ENCODE peak calls at places on chromosome 1, in five cellular contexts. One of them, this sample, is unnamed.

GRCh38 chr1:156497743-156498446 is 2.7 kb downstream of the MEF2D start:
- DNase-seq in H9: no peak
- DNase-seq in astrocyte: no peak
- DNase-seq in SJSA1: no peak
- DNase-seq in thoracic aorta: no peak
- DNase-seq in this sample: peak; percentile 20

GRCh38 chr1:3863231-3863935 is 6.1 kb downstream of the DFFB start:
- DNase-seq in astrocyte: no peak
- DNase-seq in H9: no peak
- DNase-seq in thoracic aorta: no peak
- DNase-seq in SJSA1: no peak
- DNase-seq in this sample: no peak

GRCh38 chr1:96076589-96076988 is 645.0 kb upstream of the PTBP2 start:
- DNase-seq in thoracic aorta: no peak
- DNase-seq in H9: no peak
- DNase-seq in astrocyte: no peak
- DNase-seq in SJSA1: no peak
- DNase-seq in this sample: no peak

GRCh38 chr1:209646558-209646957 is 5.7 kb downstream of the LAMB3 start:
- DNase-seq in H9: peak; percentile 59
- DNase-seq in SJSA1: peak; percentile 61
- DNase-seq in astrocyte: peak; percentile 64
- DNase-seq in thoracic aorta: no peak
- DNase-seq in this sample: no peak

GRCh38 chr1:158105342-158105741 is 75.4 kb upstream of the CD1D start:
- DNase-seq in SJSA1: no peak
- DNase-seq in astrocyte: no peak
- DNase-seq in H9: no peak
- DNase-seq in thoracic aorta: no peak
- DNase-seq in this sample: no peak

GRCh38 chr1:109610609-109611307 is 8.7 kb downstream of the GNAT2 start:
- DNase-seq in thoracic aorta: no peak
- DNase-seq in SJSA1: no peak
- DNase-seq in astrocyte: peak; percentile 67
- DNase-seq in H9: no peak
- DNase-seq in this sample: no peak

GRCh38 chr1:42165511-42166210 is 1.1 kb upstream of the GUCA2A start:
- DNase-seq in astrocyte: peak; percentile 38
- DNase-seq in thoracic aorta: no peak
- DNase-seq in SJSA1: peak; percentile 71
- DNase-seq in H9: no peak
- DNase-seq in this sample: no peak

GRCh38 chr1:78840447-78841251 is 165.9 kb downstream of the ADGRL4 start:
- DNase-seq in astrocyte: peak; percentile 88
- DNase-seq in thoracic aorta: no peak
- DNase-seq in H9: peak; percentile 36
- DNase-seq in SJSA1: peak; percentile 87
- DNase-seq in this sample: no peak

GRCh38 chr1:154419620-154420020 is 14.5 kb downstream of the IL6R start:
- DNase-seq in thoracic aorta: peak; percentile 66
- DNase-seq in H9: no peak
- DNase-seq in SJSA1: peak; percentile 64
- DNase-seq in astrocyte: peak; percentile 90
- DNase-seq in this sample: peak; percentile 95

GRCh38 chr1:218171302-218171893 is 113.7 kb upstream of the RRP15 start:
- DNase-seq in astrocyte: peak; percentile 9
- DNase-seq in SJSA1: no peak
- DNase-seq in thoracic aorta: no peak
- DNase-seq in H9: no peak
- DNase-seq in this sample: no peak

GRCh38 chr1:89708727-89709375 is 75.9 kb downstream of the LRRC8C start:
- DNase-seq in H9: no peak
- DNase-seq in SJSA1: no peak
- DNase-seq in thoracic aorta: no peak
- DNase-seq in astrocyte: peak; percentile 43
- DNase-seq in this sample: no peak

GRCh38 chr1:165645654-165646366 is 14.8 kb downstream of the MGST3 start:
- DNase-seq in astrocyte: no peak
- DNase-seq in thoracic aorta: no peak
- DNase-seq in H9: no peak
- DNase-seq in SJSA1: no peak
- DNase-seq in this sample: no peak

GRCh38 chr1:224879404-224879803 is 50.1 kb upstream of the DNAH14 start:
- DNase-seq in SJSA1: no peak
- DNase-seq in H9: no peak
- DNase-seq in thoracic aorta: no peak
- DNase-seq in astrocyte: peak; percentile 64
- DNase-seq in this sample: no peak

GRCh38 chr1:231885209-231885854 is 258.7 kb downstream of the DISC1 start:
- DNase-seq in astrocyte: peak; percentile 84
- DNase-seq in SJSA1: no peak
- DNase-seq in thoracic aorta: no peak
- DNase-seq in H9: no peak
- DNase-seq in this sample: no peak

GRCh38 chr1:169809370-169810095 is 14.8 kb upstream of the METTL18 start:
- DNase-seq in thoracic aorta: no peak
- DNase-seq in astrocyte: no peak
- DNase-seq in H9: no peak
- DNase-seq in SJSA1: no peak
- DNase-seq in this sample: no peak

GRCh38 chr1:48853006-48853405 is 76.3 kb upstream of the BEND5 start:
- DNase-seq in thoracic aorta: no peak
- DNase-seq in H9: no peak
- DNase-seq in astrocyte: peak; percentile 83
- DNase-seq in SJSA1: no peak
- DNase-seq in this sample: no peak

GRCh38 chr1:70896224-70896623 is 151.4 kb downstream of the PTGER3 start:
- DNase-seq in H9: no peak
- DNase-seq in thoracic aorta: no peak
- DNase-seq in SJSA1: no peak
- DNase-seq in astrocyte: no peak
- DNase-seq in this sample: no peak

GRCh38 chr1:42845866-42846256 is 552 bp upstream of the ZNF691 start:
- DNase-seq in SJSA1: no peak
- DNase-seq in thoracic aorta: no peak
- DNase-seq in H9: no peak
- DNase-seq in astrocyte: no peak
- DNase-seq in this sample: no peak

GRCh38 chr1:28966617-28967016 is 52.2 kb downstream of the EPB41 start:
- DNase-seq in H9: no peak
- DNase-seq in thoracic aorta: no peak
- DNase-seq in astrocyte: no peak
- DNase-seq in SJSA1: no peak
- DNase-seq in this sample: no peak

GRCh38 chr1:3633344-3634058 is 8.7 kb downstream of the TPRG1L start:
- DNase-seq in astrocyte: no peak
- DNase-seq in H9: no peak
- DNase-seq in SJSA1: no peak
- DNase-seq in thoracic aorta: no peak
- DNase-seq in this sample: no peak

GRCh38 chr1:5651964-5652751 is 340.1 kb downstream of the NPHP4 start:
- DNase-seq in SJSA1: peak; percentile 19
- DNase-seq in thoracic aorta: no peak
- DNase-seq in H9: no peak
- DNase-seq in astrocyte: no peak
- DNase-seq in this sample: no peak

GRCh38 chr1:87968259-87968955 is 639.7 kb downstream of the LMO4 start:
- DNase-seq in H9: peak; percentile 40
- DNase-seq in astrocyte: peak; percentile 91
- DNase-seq in SJSA1: peak; percentile 87
- DNase-seq in thoracic aorta: peak; percentile 54
- DNase-seq in this sample: peak; percentile 54

GRCh38 chr1:29341936-29342335 is 105.6 kb downstream of the PTPRU start:
- DNase-seq in astrocyte: no peak
- DNase-seq in thoracic aorta: no peak
- DNase-seq in H9: no peak
- DNase-seq in SJSA1: no peak
- DNase-seq in this sample: no peak

GRCh38 chr1:197922070-197922390 is 4.9 kb downstream of the LHX9 start:
- DNase-seq in SJSA1: no peak
- DNase-seq in thoracic aorta: no peak
- DNase-seq in H9: no peak
- DNase-seq in astrocyte: no peak
- DNase-seq in this sample: no peak

GRCh38 chr1:161190962-161191521 is 7.8 kb downstream of the ADAMTS4 start:
- DNase-seq in astrocyte: no peak
- DNase-seq in thoracic aorta: no peak
- DNase-seq in H9: peak; percentile 48
- DNase-seq in SJSA1: no peak
- DNase-seq in this sample: no peak

GRCh38 chr1:24413350-24414163 is at the start of gene STPG1:
- DNase-seq in SJSA1: peak; percentile 85
- DNase-seq in H9: peak; percentile 90
- DNase-seq in thoracic aorta: no peak
- DNase-seq in astrocyte: peak; percentile 61
- DNase-seq in this sample: peak; percentile 70

GRCh38 chr1:39623053-39623452 is 16.4 kb downstream of the HEYL start:
- DNase-seq in H9: no peak
- DNase-seq in thoracic aorta: no peak
- DNase-seq in SJSA1: no peak
- DNase-seq in astrocyte: no peak
- DNase-seq in this sample: peak; percentile 91

GRCh38 chr1:2840036-2840809 is 38.7 kb upstream of the TTC34 start:
- DNase-seq in astrocyte: no peak
- DNase-seq in SJSA1: no peak
- DNase-seq in thoracic aorta: no peak
- DNase-seq in H9: no peak
- DNase-seq in this sample: no peak

GRCh38 chr1:21865943-21866628 is 54.0 kb downstream of the LDLRAD2 start:
- DNase-seq in thoracic aorta: no peak
- DNase-seq in astrocyte: no peak
- DNase-seq in SJSA1: no peak
- DNase-seq in H9: peak; percentile 74
- DNase-seq in this sample: no peak

GRCh38 chr1:8239306-8240023 is 78.4 kb upstream of the SLC45A1 start:
- DNase-seq in H9: peak; percentile 85
- DNase-seq in astrocyte: peak; percentile 70
- DNase-seq in SJSA1: no peak
- DNase-seq in thoracic aorta: no peak
- DNase-seq in this sample: no peak

GRCh38 chr1:68120136-68120791 is 69.8 kb upstream of the DIRAS3 start:
- DNase-seq in astrocyte: peak; percentile 69
- DNase-seq in H9: peak; percentile 60
- DNase-seq in thoracic aorta: peak; percentile 28
- DNase-seq in SJSA1: peak; percentile 58
- DNase-seq in this sample: no peak

GRCh38 chr1:39214998-39215873 is 10.7 kb downstream of the MACF1 start:
- DNase-seq in SJSA1: no peak
- DNase-seq in astrocyte: peak; percentile 39
- DNase-seq in H9: no peak
- DNase-seq in thoracic aorta: no peak
- DNase-seq in this sample: no peak

GRCh38 chr1:156320560-156320959 is 17.5 kb downstream of the CCT3 start:
- DNase-seq in SJSA1: no peak
- DNase-seq in astrocyte: no peak
- DNase-seq in H9: no peak
- DNase-seq in thoracic aorta: no peak
- DNase-seq in this sample: no peak

GRCh38 chr1:111736548-111737215 is 2.5 kb downstream of the INKA2 start:
- DNase-seq in H9: no peak
- DNase-seq in SJSA1: peak; percentile 75
- DNase-seq in thoracic aorta: no peak
- DNase-seq in astrocyte: no peak
- DNase-seq in this sample: no peak

DNA sequence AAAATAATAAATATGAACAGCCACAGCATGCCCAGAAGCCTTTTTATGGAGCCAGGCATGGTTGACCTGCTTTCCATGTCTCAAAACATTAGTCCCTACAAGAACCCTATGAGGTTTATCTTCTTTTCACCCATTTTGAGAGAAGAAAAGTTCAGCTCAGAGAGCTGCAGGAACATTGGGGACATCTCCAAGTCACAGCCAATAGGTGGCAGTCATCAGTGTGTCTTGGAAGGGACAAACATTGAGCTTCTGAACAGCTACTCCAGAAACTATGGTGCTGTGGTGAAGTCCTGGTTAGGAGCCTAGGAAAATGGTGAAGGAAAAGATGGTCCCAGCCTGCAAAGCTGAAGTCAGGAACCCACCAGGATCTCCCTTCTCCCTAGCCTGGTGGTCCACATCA is 73.6 kb downstream of the JMJD4 start:
- DNase-seq in astrocyte: no peak
- DNase-seq in thoracic aorta: no peak
- DNase-seq in H9: no peak
- DNase-seq in SJSA1: no peak
- DNase-seq in this sample: no peak
- H3K9me3 ChIP-seq in astrocyte: peaks cover 33% of the 10 kb centered on the region
- H3K9me3 ChIP-seq in thoracic aorta: peaks cover 96% of the 10 kb centered on the region
- H3K9me3 ChIP-seq in H9: peaks cover 92% of the 10 kb centered on the region
- H3K9me3 ChIP-seq in SJSA1: peaks cover 47% of the 10 kb centered on the region
- H3K9me3 ChIP-seq in this sample: peaks cover 93% of the 10 kb centered on the region

DNA sequence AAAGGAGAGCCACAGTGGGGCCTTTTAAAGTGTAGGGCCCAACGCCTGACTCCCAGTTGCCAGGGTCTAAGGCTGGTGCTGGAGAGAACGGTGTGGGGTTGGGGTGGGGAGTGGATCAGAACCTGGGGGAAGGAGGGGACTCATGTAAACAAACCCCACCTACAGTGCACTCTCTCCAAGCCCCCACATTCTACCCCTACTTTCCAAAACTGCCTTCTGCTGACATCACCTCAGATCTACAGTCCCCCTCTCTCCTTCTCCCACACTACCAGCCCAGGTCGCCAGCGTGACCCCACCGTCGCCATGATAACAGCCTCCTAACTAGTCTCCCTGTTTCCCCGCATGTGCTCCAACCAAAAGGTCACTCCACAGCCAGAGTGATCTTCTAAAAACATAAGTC is 26.6 kb downstream of the TNNT2 start:
- DNase-seq in SJSA1: no peak
- DNase-seq in thoracic aorta: no peak
- DNase-seq in astrocyte: no peak
- DNase-seq in H9: no peak
- DNase-seq in this sample: no peak
- H3K9me3 ChIP-seq in SJSA1: no peaks in the 10 kb centered on the region
- H3K9me3 ChIP-seq in thoracic aorta: no peaks in the 10 kb centered on the region
- H3K9me3 ChIP-seq in astrocyte: no peaks in the 10 kb centered on the region
- H3K9me3 ChIP-seq in H9: no peaks in the 10 kb centered on the region
- H3K9me3 ChIP-seq in this sample: no peaks in the 10 kb centered on the region

DNA sequence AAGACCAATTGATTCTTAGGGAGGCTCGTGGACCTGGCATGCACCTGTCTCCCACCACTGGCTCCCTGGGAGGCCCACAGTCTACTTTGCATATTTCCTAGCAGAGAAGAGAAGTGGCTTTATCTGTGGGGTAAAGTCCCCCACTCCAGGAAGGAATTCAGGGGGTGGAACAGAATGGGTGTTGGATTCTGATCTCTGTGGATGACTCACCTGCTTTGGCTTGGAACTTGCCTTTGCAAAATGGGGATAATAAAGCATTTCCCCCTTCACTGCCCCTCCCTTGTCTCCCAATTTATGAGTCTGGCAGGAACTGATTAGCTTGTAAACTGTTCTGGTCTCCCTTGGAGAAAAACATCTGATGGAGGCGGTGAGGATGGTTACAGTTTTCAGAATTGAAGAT is 21.2 kb upstream of the OTUD3 start:
- DNase-seq in thoracic aorta: no peak
- DNase-seq in SJSA1: no peak
- DNase-seq in H9: no peak
- DNase-seq in astrocyte: peak; percentile 70
- DNase-seq in this sample: no peak
- H3K9me3 ChIP-seq in thoracic aorta: no peaks in the 10 kb centered on the region
- H3K9me3 ChIP-seq in SJSA1: peaks cover 6% of the 10 kb centered on the region
- H3K9me3 ChIP-seq in H9: no peaks in the 10 kb centered on the region
- H3K9me3 ChIP-seq in astrocyte: no peaks in the 10 kb centered on the region
- H3K9me3 ChIP-seq in this sample: peaks cover 5% of the 10 kb centered on the region

GRCh38 chr1:192284927-192285326 is 31.9 kb upstream of the RGS21 start:
- DNase-seq in astrocyte: no peak
- DNase-seq in thoracic aorta: no peak
- DNase-seq in SJSA1: no peak
- DNase-seq in H9: no peak
- DNase-seq in this sample: no peak
- H3K9me3 ChIP-seq in astrocyte: no peaks in the 10 kb centered on the region
- H3K9me3 ChIP-seq in thoracic aorta: peaks cover 10% of the 10 kb centered on the region
- H3K9me3 ChIP-seq in SJSA1: peaks cover 4% of the 10 kb centered on the region
- H3K9me3 ChIP-seq in H9: no peaks in the 10 kb centered on the region
- H3K9me3 ChIP-seq in this sample: peaks cover 18% of the 10 kb centered on the region